ENCODE peak calls at places on chromosomes 6 and 20, in four cellular contexts. S is K562, Q is HepG2, F is GM12878. D is an unnamed sample.

GRCh38 chr20:4697189-4697873 is 24.4 kb upstream of the PRND start:
- DNase-seq in Q (no peak), F (no peak), S (no peak), D (no peak)

GRCh38 chr6:139695361-139695760 is 320.9 kb upstream of the CITED2 start:
- DNase-seq in S (no peak), Q (no peak), F (no peak), D (no peak)

GRCh38 chr6:105929626-105930025 is 156.5 kb upstream of the PRDM1 start:
- DNase-seq in F (no peak), S (no peak), Q (no peak), D (no peak)

GRCh38 chr20:46621492-46621891 is 29.8 kb downstream of the SLC13A3 start:
- DNase-seq in Q (no peak), S (no peak), F (no peak), D (no peak)

GRCh38 chr6:143575440-143575839 is 63.9 kb upstream of the FUCA2 start:
- DNase-seq in Q (peak), S (peak), F (peak), D (peak)

GRCh38 chr6:139965393-139965792 is 590.9 kb upstream of the CITED2 start:
- DNase-seq in Q (no peak), F (no peak), S (no peak), D (no peak)

GRCh38 chr6:143615785-143616184 is 62.0 kb upstream of the PHACTR2 start:
- DNase-seq in Q (no peak), F (no peak), S (no peak), D (no peak)

GRCh38 chr20:3183896-3184295 is 10.5 kb upstream of the LZTS3 start:
- DNase-seq in Q (no peak), F (no peak), S (no peak), D (no peak)

GRCh38 chr6:11609324-11610071 is 71.9 kb downstream of the TMEM170B start:
- DNase-seq in S (no peak), Q (no peak), F (no peak), D (no peak)

GRCh38 chr6:18219611-18220010 is 44.7 kb downstream of the DEK start:
- DNase-seq in Q (no peak), F (no peak), S (no peak), D (no peak)

GRCh38 chr20:4708856-4709255 is 12.9 kb upstream of the PRND start:
- DNase-seq in F (no peak), S (no peak), Q (no peak), D (no peak)

GRCh38 chr6:11596640-11597237 is 59.2 kb downstream of the TMEM170B start:
- DNase-seq in Q (no peak), S (no peak), F (no peak), D (no peak)

GRCh38 chr20:57619053-57619831 is 984 bp downstream of the ZBP1 start:
- DNase-seq in S (no peak), F (peak), Q (no peak), D (no peak)

GRCh38 chr6:31970604-31971271 is 1.2 kb downstream of the DXO start:
- DNase-seq in F (no peak), Q (no peak), S (no peak), D (no peak)

GRCh38 chr20:35619196-35620095 is 3.8 kb downstream of the SPAG4 start:
- DNase-seq in F (peak), Q (peak), S (no peak), D (peak)

GRCh38 chr6:128057541-128058335 is 156.9 kb upstream of the THEMIS start:
- DNase-seq in Q (no peak), F (no peak), S (no peak), D (no peak)

GRCh38 chr20:12049125-12049524 is 131.4 kb downstream of the BTBD3 start:
- DNase-seq in S (no peak), F (no peak), Q (no peak), D (no peak)

GRCh38 chr20:36015806-36016401 is 47.5 kb downstream of the CNBD2 start:
- DNase-seq in Q (no peak), F (no peak), S (no peak), D (no peak)

GRCh38 chr6:131909408-131910218 is 41.6 kb downstream of the CCN2 start:
- DNase-seq in F (no peak), S (peak), Q (peak), D (peak)

GRCh38 chr6:82396964-82397761 is 33.5 kb downstream of the TPBG start:
- DNase-seq in S (no peak), Q (no peak), F (no peak), D (no peak)

GRCh38 chr20:24996449-24997195 is 4.1 kb upstream of the APMAP start:
- DNase-seq in Q (no peak), S (no peak), F (no peak), D (no peak)

GRCh38 chr20:49610701-49611538 is 43.0 kb upstream of the PTGIS start:
- DNase-seq in F (no peak), S (peak), Q (peak), D (peak)

GRCh38 chr6:13696226-13696625 is 15.4 kb downstream of the RANBP9 start:
- DNase-seq in Q (no peak), S (no peak), F (no peak), D (no peak)

GRCh38 chr6:161101517-161101916 is 109.9 kb downstream of the MAP3K4 start:
- DNase-seq in F (no peak), Q (no peak), S (no peak), D (no peak)

GRCh38 chr6:139925894-139926641 is 551.6 kb upstream of the CITED2 start:
- DNase-seq in F (no peak), Q (peak), S (no peak), D (no peak)

GRCh38 chr20:31809656-31810055 is 9.5 kb upstream of the MYLK2 start:
- DNase-seq in F (no peak), Q (no peak), S (no peak), D (no peak)

GRCh38 chr6:12381587-12381986 is 91.4 kb downstream of the EDN1 start:
- DNase-seq in S (no peak), F (no peak), Q (no peak), D (no peak)

GRCh38 chr6:1372690-1373089 is 16.7 kb upstream of the FOXF2 start:
- DNase-seq in S (no peak), Q (no peak), F (no peak), D (no peak)

GRCh38 chr20:21074605-21075336 is 31.4 kb downstream of the LINC00237 start:
- DNase-seq in Q (no peak), F (peak), S (no peak), D (no peak)

GRCh38 chr20:8903655-8904605 is 165.0 kb upstream of the PLCB4 start:
- DNase-seq in F (no peak), Q (no peak), S (no peak), D (no peak)

GRCh38 chr20:63752411-63753101 is 13.0 kb downstream of the SLC2A4RG start:
- DNase-seq in F (no peak), Q (no peak), S (peak), D (no peak)

GRCh38 chr6:21846541-21847451 is 253.2 kb downstream of the SOX4 start:
- DNase-seq in S (no peak), F (no peak), Q (peak), D (peak)

GRCh38 chr6:145080651-145081050 is 654.7 kb downstream of the EPM2A start:
- DNase-seq in Q (no peak), F (no peak), S (no peak), D (no peak)

GRCh38 chr6:145081677-145082076 is 653.6 kb downstream of the EPM2A start:
- DNase-seq in S (no peak), F (no peak), Q (no peak), D (no peak)

GRCh38 chr6:145087034-145087433 is 648.3 kb downstream of the EPM2A start:
- DNase-seq in F (no peak), S (no peak), Q (no peak), D (no peak)

GRCh38 chr6:145086197-145086596 is 649.1 kb downstream of the EPM2A start:
- DNase-seq in Q (no peak), F (no peak), S (no peak), D (no peak)

DNA sequence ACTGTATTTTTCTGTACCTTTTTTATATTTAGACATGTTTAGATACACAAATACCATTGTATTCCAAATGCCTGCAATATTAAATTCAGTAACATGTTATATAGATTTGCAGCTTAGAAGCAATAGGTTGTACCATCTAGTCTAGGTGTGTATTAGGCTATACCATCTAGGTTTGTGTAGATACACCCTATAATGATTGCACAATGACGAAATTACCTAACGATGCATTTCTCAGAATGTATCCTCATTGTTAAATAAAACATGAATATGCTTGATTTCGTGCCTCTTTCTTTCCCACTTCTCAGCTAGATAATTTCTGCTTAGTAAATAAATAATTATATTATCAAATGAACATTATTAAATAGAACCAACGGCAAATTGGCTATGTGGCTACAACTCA is 653.0 kb downstream of the EPM2A start:
- DNase-seq in Q (no peak), F (no peak), S (no peak), D (no peak)
- TF ChIP-seq FOXK2 in Q (no peak), F (no peak), S (no peak), D (no peak)

GRCh38 chr20:62730481-62730880 is 21.8 kb downstream of the NTSR1 start:
- DNase-seq in F (no peak), Q (no peak), S (no peak), D (no peak)
- TF ChIP-seq FOXK2 in F (no peak), Q (no peak), S (no peak), D (no peak)

GRCh38 chr20:15992564-15992963 is 580.7 kb downstream of the KIF16B start:
- DNase-seq in S (no peak), Q (no peak), F (no peak), D (no peak)
- TF ChIP-seq FOXK2 in S (no peak), Q (no peak), F (no peak), D (no peak)

DNA sequence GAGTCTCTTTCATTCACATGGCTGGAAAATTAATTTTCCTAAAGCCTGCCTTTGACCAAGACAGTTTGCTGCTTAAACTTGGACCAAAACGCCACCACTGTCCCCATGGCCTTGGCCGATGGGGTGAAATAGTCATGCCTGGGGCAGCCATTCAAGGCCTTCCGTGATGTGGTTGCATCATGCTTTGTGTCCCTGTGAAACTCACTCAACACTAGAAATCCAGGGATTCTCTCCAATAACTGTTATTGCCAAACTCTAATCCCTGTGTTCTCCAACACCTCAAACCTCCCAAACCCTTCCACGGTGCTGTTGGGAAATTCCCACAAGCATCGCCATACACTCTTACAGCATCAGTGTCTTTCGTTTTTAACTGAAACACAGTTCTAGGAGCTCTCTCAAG is 1.4 kb upstream of the TXNDC5 start:
- DNase-seq in F (no peak), Q (no peak), S (no peak), D (no peak)
- TF ChIP-seq FOXK2 in F (no peak), Q (no peak), S (no peak), D (no peak)